ENCODE peak calls at places on chromosomes 16 and 17, in five cellular contexts. G is ovary, N is esophagus squamous epithelium, T is left lung, C is cardiac fibroblast. F is an unnamed sample.

GRCh38 chr16:70429888-70430666 is 8.8 kb downstream of the ST3GAL2 start:
- DNase-seq in G (no peak), T (no peak), N (no peak), C (no peak), F (no peak)

GRCh38 chr17:81923302-81924260 is 4.0 kb downstream of the MAFG start:
- DNase-seq in G (peak), C (peak), T (peak), N (no peak), F (no peak)

GRCh38 chr17:28384281-28385036 is 13.0 kb downstream of the SARM1 start:
- DNase-seq in G (no peak), C (no peak), T (peak), N (no peak), F (no peak)

GRCh38 chr17:66564992-66565465 is 262.6 kb downstream of the PRKCA start:
- DNase-seq in T (no peak), C (peak), N (no peak), G (no peak), F (no peak)

GRCh38 chr17:20072692-20072992 is 63.5 kb downstream of the SPECC1 start:
- DNase-seq in G (no peak), T (no peak), N (no peak), C (no peak), F (no peak)

GRCh38 chr17:83173997-83174858 is 94.8 kb downstream of the METRNL start:
- DNase-seq in G (no peak), T (peak), N (no peak), C (peak), F (no peak)

GRCh38 chr17:41404024-41404651 is 6.7 kb upstream of the KRT31 start:
- DNase-seq in T (no peak), C (peak), G (no peak), N (no peak), F (no peak)

GRCh38 chr17:54891176-54891821 is 9.4 kb upstream of the TOM1L1 start:
- DNase-seq in C (peak), T (no peak), G (no peak), N (no peak), F (peak)

GRCh38 chr17:9158545-9159452 is 137.5 kb downstream of the NTN1 start:
- DNase-seq in G (no peak), T (no peak), N (no peak), C (no peak), F (no peak)

GRCh38 chr17:48825446-48826381 is 5.1 kb upstream of the CALCOCO2 start:
- DNase-seq in G (no peak), N (no peak), T (no peak), C (no peak), F (no peak)

GRCh38 chr16:78230832-78231231 is 131.4 kb downstream of the WWOX start:
- DNase-seq in G (no peak), C (peak), N (no peak), T (no peak), F (no peak)

GRCh38 chr17:7352910-7353635 is 1.1 kb downstream of the KCTD11 start:
- DNase-seq in T (no peak), C (no peak), N (no peak), G (peak), F (no peak)

GRCh38 chr16:58535100-58535499 is 19.8 kb downstream of the SETD6 start:
- DNase-seq in C (no peak), T (no peak), G (no peak), N (no peak), F (no peak)

GRCh38 chr16:58537124-58537906 is 22.0 kb downstream of the SETD6 start:
- DNase-seq in N (no peak), G (no peak), T (no peak), C (no peak), F (no peak)

GRCh38 chr16:58533751-58534470 is 18.6 kb downstream of the SETD6 start:
- DNase-seq in N (no peak), G (no peak), T (no peak), C (no peak), F (no peak)

GRCh38 chr16:58536278-58536677 is 21.0 kb downstream of the SETD6 start:
- DNase-seq in G (no peak), C (no peak), T (no peak), N (no peak), F (no peak)
- H3K4me3 ChIP-seq in G (no peak), C (no peak), T (no peak), N (no peak), F (no peak)

DNA sequence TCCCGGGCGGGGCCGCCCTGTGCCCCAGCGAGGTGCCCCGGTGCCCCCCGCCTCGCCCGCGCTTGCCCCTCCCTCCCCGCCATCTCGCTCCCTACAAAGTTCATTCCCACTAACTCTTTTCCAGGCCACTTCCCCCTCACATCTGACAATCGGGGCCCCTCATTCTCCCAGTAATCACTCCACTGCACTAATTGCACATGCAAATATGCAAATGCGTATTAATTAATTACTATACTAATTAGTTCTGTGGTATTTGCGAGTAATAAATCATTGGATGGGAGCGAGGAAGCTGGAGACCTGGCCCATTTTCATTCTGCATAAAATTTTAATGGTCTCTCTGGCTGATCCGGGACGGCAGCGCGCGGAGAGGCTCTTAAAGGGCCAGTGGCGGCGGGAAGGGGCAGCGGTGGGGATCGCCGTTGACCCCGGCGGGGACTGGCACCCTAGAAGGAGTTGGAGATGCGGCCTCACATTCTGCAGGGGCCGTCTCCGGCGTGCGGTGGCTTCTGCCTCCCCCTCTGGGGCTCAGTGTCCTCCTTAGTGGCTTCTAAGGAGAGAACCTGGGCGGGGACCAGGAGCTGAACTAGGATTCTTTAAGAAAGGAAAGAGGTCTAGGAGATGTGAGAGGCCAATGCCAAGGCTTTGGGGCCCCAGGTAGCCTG is 8.4 kb upstream of the PPP1R1B start:
- DNase-seq in T (no peak), C (no peak), G (no peak), N (no peak), F (no peak)
- H3K4me3 ChIP-seq in T (peak), C (peak), G (peak), N (peak), F (peak)

GRCh38 chr16:23301251-23302044 is 654 bp upstream of the SCNN1B start:
- DNase-seq in C (no peak), T (no peak), G (no peak), N (no peak), F (no peak)
- H3K4me3 ChIP-seq in C (no peak), T (peak), G (no peak), N (peak), F (no peak)

DNA sequence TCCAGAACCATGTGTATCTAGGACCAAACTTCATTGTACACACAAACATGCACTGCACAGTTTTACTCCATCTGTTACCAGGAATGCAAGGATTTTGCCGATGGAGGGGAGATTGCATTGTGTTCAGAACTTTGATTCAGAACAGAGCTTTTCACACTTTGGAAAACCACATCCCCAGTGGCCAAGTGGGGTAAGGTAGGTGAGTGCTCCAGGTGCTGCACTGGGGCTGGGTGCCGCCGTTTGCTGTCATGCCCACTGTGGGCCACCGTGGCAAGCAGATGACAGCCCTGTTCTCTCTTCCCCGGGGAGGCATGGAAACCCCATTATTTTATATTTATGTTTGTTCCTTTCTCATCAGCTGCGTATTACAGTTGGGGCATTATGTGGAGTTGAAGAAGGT is 29.3 kb upstream of the JPH3 start:
- DNase-seq in N (no peak), T (no peak), C (no peak), G (no peak), F (no peak)
- H3K4me3 ChIP-seq in N (no peak), T (no peak), C (no peak), G (no peak), F (no peak)

GRCh38 chr17:36599546-36600250 is 1.7 kb upstream of the MRM1 start:
- DNase-seq in G (no peak), N (no peak), T (no peak), C (no peak), F (no peak)

GRCh38 chr17:36600936-36601302 is 464 bp upstream of the MRM1 start:
- DNase-seq in C (no peak), T (no peak), N (no peak), G (no peak), F (peak)

GRCh38 chr17:36601303-36602029 is at the start of gene MRM1:
- DNase-seq in G (peak), T (peak), C (peak), N (peak), F (peak)

GRCh38 chr17:36598951-36599401 is 2.4 kb upstream of the MRM1 start:
- DNase-seq in G (no peak), C (no peak), T (no peak), N (no peak), F (no peak)

DNA sequence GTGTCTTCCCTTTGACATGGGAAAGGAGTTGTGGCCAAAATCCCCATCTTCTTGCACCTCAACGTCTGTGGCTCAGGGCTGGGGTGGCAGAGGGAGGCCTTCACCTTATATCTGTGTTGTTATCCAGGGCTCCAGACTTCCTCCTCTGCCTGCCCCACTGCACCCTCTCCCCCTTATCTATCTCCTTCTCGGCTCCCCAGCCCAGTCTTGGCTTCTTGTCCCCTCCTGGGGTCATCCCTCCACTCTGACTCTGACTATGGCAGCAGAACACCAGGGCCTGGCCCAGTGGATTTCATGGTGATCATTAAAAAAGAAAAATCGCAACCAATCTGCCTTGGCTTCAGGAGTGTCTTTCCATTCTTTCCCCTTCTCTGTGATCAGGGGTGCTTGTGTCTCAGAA is 906 bp upstream of the MRM1 start:
- DNase-seq in T (no peak), G (no peak), C (no peak), N (no peak), F (no peak)
- H3K4me3 ChIP-seq in T (peak), G (no peak), C (no peak), N (peak), F (peak)

DNA sequence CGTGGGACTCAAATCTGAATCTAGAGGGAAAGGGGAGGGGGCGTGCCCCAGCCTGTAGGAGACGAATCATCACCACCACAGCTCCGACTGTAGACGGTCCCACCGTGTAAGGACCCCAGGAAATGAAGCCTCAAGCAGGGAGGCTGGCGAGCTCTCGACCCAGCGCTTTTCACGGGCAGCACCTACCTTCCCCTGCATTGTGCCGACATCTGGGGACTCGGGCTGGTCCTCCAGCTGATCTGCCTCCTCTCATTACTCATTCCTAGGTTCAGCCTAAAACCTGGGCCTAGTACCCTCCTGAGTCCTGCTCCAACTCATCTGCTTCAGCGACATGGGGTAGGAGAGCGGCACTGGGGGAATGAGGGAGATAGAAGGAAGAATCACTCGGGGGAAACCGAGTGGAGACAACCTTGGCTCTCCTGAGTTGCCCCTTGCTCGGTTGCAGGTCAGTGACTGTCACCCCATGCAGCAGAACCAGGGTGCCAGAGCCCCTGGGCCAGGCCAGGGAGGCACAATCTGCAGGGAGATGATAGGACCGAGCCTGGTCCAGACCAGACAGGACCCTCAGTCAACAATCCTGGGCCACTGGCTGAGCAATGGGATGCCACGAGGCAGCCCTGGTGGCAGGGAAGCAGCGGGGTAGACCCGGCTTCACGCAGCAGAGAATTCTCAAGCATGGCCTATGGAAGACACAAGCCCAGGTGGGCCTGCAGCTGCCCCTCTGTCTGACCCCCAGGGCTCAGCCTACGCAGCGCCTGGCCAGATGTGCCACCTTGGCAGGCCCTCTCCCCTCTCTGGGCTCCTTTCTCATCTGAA is 833 bp upstream of the BCAR1 start:
- DNase-seq in C (no peak), T (no peak), G (peak), N (no peak), F (no peak)
- H3K4me3 ChIP-seq in C (peak), T (peak), G (peak), N (peak), F (no peak)

GRCh38 chr16:30747799-30748633 is at the start of gene PHKG2:
- DNase-seq in C (peak), N (peak), T (peak), G (peak), F (peak)
- H3K4me3 ChIP-seq in C (peak), N (peak), T (peak), G (peak), F (peak)

DNA sequence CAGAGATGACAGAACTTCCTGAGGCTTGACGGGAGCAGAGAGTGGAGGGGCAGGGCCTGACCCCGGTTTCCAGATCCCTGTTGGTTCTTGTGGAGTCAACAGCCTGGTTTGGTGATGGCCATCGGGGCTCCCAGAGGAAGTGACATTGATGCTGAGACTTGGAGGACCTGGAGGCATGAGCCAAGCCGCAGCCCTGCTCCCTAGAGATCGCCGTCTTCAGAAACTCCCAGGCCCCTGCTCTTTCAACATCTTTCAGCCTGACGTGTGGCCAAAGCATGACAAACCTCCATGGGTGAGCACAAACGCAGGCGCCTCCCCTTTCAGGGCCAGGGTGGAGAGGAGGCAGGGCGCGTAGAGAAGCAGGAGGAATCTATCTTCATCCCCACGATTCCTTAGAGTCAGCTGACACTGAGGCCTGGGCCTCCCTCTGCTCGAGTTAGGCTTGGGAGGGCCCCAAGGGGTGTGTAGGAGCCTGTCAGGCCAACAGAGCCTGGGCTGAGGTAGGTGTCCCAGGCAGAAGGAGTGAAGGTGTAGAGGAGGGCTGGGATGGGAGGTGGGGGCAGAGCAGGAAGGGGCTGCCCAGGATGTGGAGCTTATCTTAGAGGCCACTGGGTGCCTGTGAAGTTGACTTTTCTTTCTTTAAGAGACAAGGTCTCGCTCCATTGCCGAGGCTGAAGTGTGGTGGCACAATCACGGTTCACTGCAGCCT is 56.1 kb upstream of the MED9 start:
- DNase-seq in C (peak), T (no peak), N (no peak), G (no peak), F (no peak)
- H3K4me3 ChIP-seq in C (no peak), T (no peak), N (no peak), G (no peak), F (no peak)

DNA sequence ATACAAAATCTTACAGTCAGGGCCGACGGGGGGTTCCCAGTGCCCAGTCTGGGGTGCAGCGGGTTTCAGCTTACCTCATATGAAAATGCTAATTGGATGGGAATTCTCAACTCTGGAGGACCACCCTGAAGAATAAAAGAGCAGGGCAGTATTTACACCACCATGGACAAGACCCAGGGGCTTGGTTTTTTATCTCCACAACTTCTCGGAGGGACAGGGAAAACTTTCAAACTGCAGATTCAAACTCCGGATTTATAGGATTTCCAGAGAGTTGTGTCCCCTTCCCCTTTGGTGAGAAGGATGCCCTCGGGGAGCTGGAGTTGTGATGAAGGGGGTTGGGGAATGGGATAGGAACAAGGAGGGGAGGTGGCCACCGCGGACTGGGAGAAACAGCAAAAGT is 15.6 kb downstream of the FOXL1 start:
- DNase-seq in N (no peak), C (no peak), T (no peak), G (no peak), F (no peak)
- H3K4me3 ChIP-seq in N (no peak), C (no peak), T (no peak), G (no peak), F (no peak)